ENCODE peak calls at places on chromosomes 4 and X, in four cellular contexts. T, E, F and C are unnamed samples.

GRCh38 chrX:15224747-15225146 is 45.1 kb downstream of the ASB9 start:
- DNase-seq in F (no peak), T (no peak), E (no peak), C (no peak)

GRCh38 chrX:9302400-9302799 is 162.5 kb upstream of the TBL1X start:
- DNase-seq in F (no peak), E (no peak), T (no peak), C (no peak)

GRCh38 chr4:128158894-128159293 is 97.8 kb downstream of the LARP1B start:
- DNase-seq in E (no peak), F (no peak), T (no peak), C (no peak)

GRCh38 chr4:127203561-127204260 is 429.0 kb upstream of the INTU start:
- DNase-seq in F (no peak), T (peak; percentile 54), E (no peak), C (peak; percentile 20)

GRCh38 chr4:12978310-12978709 is 505.8 kb downstream of the RAB28 start:
- DNase-seq in T (no peak), F (no peak), E (no peak), C (no peak)

GRCh38 chrX:30181353-30181752 is 34.0 kb upstream of the MAGEB2 start:
- DNase-seq in E (no peak), T (no peak), F (no peak), C (no peak)

GRCh38 chr4:61763682-61764081 is 563.6 kb downstream of the ADGRL3 start:
- DNase-seq in T (no peak), E (no peak), F (no peak), C (no peak)

GRCh38 chr4:114163051-114163450 is 183.6 kb upstream of the ARSJ start:
- DNase-seq in T (peak; percentile 18), F (no peak), E (no peak), C (no peak)

GRCh38 chr4:184506527-184507121 is 32.3 kb upstream of the IRF2 start:
- DNase-seq in E (peak; percentile 18), T (no peak), F (peak; percentile 70), C (no peak)

GRCh38 chrX:47573334-47574095 is 8.7 kb upstream of the TIMP1 start:
- DNase-seq in F (peak; percentile 92), E (no peak), T (peak; percentile 70), C (no peak)

GRCh38 chr4:34046580-34046979 is 2197.7 kb downstream of the ARAP2 start:
- DNase-seq in T (peak; percentile 47), E (no peak), F (no peak), C (peak; percentile 29)

GRCh38 chr4:113623274-113623894 is 138.2 kb downstream of the CAMK2D start:
- DNase-seq in T (peak; percentile 22), E (no peak), F (no peak), C (no peak)

GRCh38 chrX:74061879-74062278 is 242.1 kb upstream of the ZCCHC13 start:
- DNase-seq in T (no peak), E (no peak), F (no peak), C (no peak)

GRCh38 chr4:26372525-26373172 is 51.8 kb downstream of the RBPJ start:
- DNase-seq in F (no peak), T (peak; percentile 54), E (peak; percentile 76), C (peak; percentile 90)

GRCh38 chr4:53547983-53548382 is 43.3 kb downstream of the LNX1 start:
- DNase-seq in E (no peak), F (no peak), T (peak; percentile 59), C (no peak)

GRCh38 chr4:83178029-83178428 is 63.5 kb upstream of the PLAC8 start:
- DNase-seq in T (no peak), E (no peak), F (no peak), C (no peak)

GRCh38 chrX:78321809-78322208 is 5.6 kb downstream of the CYSLTR1 start:
- DNase-seq in E (no peak), T (no peak), F (no peak), C (no peak)

GRCh38 chrX:79366888-79367749 is at the start of gene ITM2A:
- DNase-seq in F (peak; percentile 83), T (no peak), E (peak; percentile 79), C (no peak)

DNA sequence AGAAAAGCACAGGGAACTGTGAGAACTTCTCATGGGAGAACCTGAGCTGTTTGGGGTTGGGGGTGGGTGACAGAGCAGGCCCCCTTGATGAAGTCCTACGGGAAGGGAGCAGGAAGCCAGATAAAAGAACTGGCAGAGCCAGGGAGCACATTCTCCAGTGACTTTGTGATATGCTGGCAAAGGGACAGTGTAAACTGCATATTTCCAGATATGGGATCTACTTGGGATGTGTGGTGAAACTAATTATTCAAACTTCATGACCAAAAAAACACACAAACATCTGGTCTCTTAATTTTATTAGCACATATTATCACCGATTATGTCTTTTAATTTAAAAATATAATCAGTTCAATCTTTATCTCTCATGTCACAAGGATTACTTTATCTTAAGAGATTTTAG is 266.0 kb downstream of the PAPSS1 start:
- DNase-seq in F (no peak), E (no peak), T (no peak), C (no peak)
- TF ChIP-seq CTCF in F (no peak), E (no peak), T (no peak), C (no peak)

DNA sequence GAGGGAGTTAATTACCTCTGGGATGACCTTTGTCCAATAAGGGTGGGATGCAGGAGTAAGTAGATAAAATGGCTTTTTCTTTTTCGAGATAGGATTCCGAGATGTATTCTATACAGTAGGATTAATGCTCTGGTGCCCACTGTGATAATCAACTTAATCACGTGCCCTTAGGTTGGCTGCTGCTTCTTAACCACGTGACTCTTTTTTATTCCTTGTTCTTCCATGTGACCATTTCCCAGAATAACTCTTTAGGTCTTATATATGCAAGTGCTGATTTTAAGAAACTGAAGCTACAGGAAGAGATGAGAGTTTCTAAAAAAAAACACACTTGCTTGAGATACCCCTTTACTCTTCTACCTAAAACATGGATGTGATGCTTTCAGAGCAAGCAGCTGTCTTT is 1628.9 kb downstream of the PCDH7 start:
- DNase-seq in E (no peak), F (no peak), T (no peak), C (no peak)
- H3K4me3 ChIP-seq in E (no peak overlapping the region), F (no peak overlapping the region), T (no peak overlapping the region), C (no peak overlapping the region)

GRCh38 chrX:155666741-155667140 is 54.0 kb upstream of the TMLHE start:
- DNase-seq in E (no peak), F (no peak), T (no peak), C (no peak)

DNA sequence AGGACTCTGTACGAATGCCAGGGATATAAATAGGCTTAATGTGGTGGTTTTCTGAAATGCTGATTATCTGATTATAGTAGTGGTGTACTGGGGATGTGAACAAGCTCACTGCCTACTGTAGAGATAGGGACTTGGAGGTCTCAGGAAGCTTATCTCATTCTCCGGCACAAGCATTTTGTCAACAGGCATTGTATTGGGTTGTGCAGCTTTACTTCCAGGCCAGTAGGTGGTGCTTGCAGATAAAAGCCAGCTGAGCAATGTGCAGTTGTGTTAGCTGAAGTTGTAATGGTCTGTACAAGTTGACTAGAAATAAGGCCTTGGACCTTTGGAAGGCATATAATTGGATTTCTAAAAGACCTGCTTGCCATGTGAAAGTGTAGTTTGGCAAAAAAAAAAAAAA is 49.5 kb upstream of the TMLHE start:
- DNase-seq in T (no peak), F (peak; percentile 44), E (peak; percentile 2), C (no peak)
- TF ChIP-seq CTCF in T (peak; percentile 18), F (peak; percentile 66), E (peak; percentile 36), C (no peak)

DNA sequence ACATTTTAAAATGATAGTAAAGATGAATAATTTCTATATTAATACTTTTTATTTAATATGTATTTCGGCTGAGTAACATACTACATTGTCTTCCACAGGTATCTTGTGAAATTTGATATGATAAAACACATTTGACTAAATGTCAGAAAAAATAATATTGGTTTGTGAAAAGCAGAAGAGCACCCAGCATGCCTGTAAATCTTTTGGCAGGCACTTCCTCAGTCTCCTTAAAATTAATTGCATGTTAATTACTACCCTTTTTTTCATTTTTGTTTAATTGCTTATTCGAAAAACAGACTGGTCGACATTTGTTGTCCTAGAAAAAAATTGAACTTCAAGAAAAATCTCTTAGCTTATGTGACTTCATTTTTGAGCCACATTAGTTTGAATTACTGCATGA is 40.6 kb downstream of the CLCN3 start:
- DNase-seq in E (no peak), T (no peak), F (no peak), C (no peak)
- H3K4me3 ChIP-seq in E (peak overlapping the region; percentile 48), T (peak overlapping the region; percentile 60), F (peak overlapping the region; percentile 78), C (peak overlapping the region; percentile 55)

GRCh38 chr4:169773889-169774288 is 16.1 kb upstream of the HPF1 start:
- DNase-seq in E (no peak), F (no peak), T (no peak), C (no peak)

GRCh38 chr4:169770411-169770810 is 12.7 kb upstream of the HPF1 start:
- DNase-seq in T (peak; percentile 4), E (no peak), F (no peak), C (no peak)

DNA sequence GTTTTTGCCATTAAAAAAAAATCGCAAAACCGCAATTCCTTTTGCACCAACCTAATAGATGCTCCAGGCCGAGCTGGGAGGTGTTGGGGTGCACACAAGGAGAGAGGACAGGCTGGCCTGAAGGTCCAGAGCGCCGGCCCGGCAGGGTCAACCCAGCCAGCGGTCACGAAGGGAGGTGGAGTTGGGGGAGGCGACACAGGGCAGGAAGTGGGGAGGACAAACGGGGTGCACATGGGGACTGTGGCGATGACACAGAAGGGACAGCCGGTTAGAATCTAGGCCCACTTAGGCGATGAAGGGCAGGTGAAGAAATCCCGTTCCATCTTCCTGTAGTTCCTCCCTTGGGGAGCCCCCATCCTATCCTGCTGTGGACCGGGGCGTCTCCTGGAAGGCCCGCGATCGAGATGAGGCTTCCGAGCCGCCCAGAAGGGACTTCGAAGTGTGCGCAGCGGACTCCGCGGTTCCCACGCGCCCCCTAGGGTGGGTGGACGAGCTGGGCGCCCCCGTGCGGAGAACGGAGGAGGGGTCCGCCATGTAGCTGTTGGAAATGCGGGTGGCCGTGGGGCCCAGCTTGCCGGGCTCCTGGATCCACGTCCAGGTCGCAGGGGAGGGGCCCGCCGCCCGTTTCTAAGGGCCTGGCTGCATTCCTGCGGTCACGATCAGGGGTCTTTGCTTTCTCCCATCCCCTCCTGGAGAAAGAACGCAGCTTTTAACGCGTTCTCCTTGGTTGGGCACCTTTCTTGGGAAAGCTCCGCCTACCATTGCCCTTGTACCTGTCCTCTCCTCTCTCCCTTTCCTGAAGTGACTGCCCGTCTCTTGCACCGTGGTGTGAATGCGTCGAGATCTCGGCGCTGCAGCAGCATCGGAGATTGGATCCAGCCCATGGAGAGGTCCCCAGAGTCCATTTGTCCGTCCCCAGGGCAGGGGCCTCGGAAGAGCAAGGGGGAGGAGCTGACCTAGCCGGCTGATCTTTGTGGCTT is 17.0 kb upstream of the HPF1 start:
- DNase-seq in F (peak; percentile 79), E (no peak), T (no peak), C (no peak)
- TF ChIP-seq CTCF in F (peak; percentile 78), E (peak; percentile 40), T (no peak), C (peak; percentile 42)

GRCh38 chrX:37781808-37782207 is 1.9 kb downstream of the CYBB start:
- DNase-seq in F (no peak), T (no peak), E (no peak), C (no peak)
- H3K4me3 ChIP-seq in F (no peak overlapping the region), T (no peak overlapping the region), E (no peak overlapping the region), C (no peak overlapping the region)

GRCh38 chrX:1749499-1749898 is 134.6 kb downstream of the ASMT start:
- DNase-seq in T (no peak), F (peak; percentile 58), E (no peak), C (no peak)
- TF ChIP-seq CTCF in T (no peak), F (peak; percentile 46), E (peak; percentile 27), C (no peak)